ENCODE peak calls at places on chromosomes 2 and 18, in nine cellular contexts. Q is fibroblast of the aortic adventitia, S is H9, Y is choroid plexus epithelial cell, P is fibroblast of pulmonary artery, T is WTC11, C is neural crest cell, V is cardiac fibroblast, H is RWPE1. U is an unnamed sample.
A peak's percentile ranks its signal among the peaks of the same experiment; 100 is the strongest.

GRCh38 chr18:10354241-10354811 is 100.1 kb upstream of the APCDD1 start:
- DNase-seq in Q (no peak), S (no peak), Y (no peak), P (no peak), T (no peak), C (no peak), V (no peak), H (no peak), U (no peak)

GRCh38 chr2:229539628-229540027 is 174.7 kb downstream of the DNER start:
- DNase-seq in Q (no peak), S (no peak), Y (peak; percentile 67), P (no peak), T (no peak), C (no peak), V (peak; percentile 83), H (peak; percentile 13), U (no peak)

GRCh38 chr2:182318466-182319309 is 108.1 kb downstream of the PDE1A start:
- DNase-seq in Q (peak; percentile 39), S (no peak), Y (peak; percentile 50), P (peak; percentile 25), T (no peak), C (no peak), V (peak; percentile 42), H (no peak), U (no peak)

GRCh38 chr2:208363485-208363884 is 43.1 kb upstream of the PTH2R start:
- DNase-seq in Q (peak; percentile 86), S (no peak), Y (peak; percentile 79), P (peak; percentile 66), T (no peak), C (no peak), V (peak; percentile 74), H (peak; percentile 6), U (no peak)

GRCh38 chr2:64288321-64288931 is 144.2 kb upstream of the PELI1 start:
- DNase-seq in Q (peak; percentile 91), S (no peak), Y (peak; percentile 95), P (peak; percentile 96), T (no peak), C (no peak), V (peak; percentile 96), H (no peak), U (no peak)

GRCh38 chr18:6370886-6371635 is 43.6 kb downstream of the L3MBTL4 start:
- DNase-seq in Q (no peak), S (no peak), Y (no peak), P (no peak), T (no peak), C (no peak), V (no peak), H (no peak), U (no peak)

GRCh38 chr2:24272907-24273306 is 87.4 kb downstream of the ITSN2 start:
- DNase-seq in Q (peak; percentile 87), S (no peak), Y (no peak), P (peak; percentile 56), T (no peak), C (no peak), V (no peak), H (no peak), U (no peak)

GRCh38 chr2:220120004-220120403 is 492.6 kb downstream of the SLC4A3 start:
- DNase-seq in Q (no peak), S (no peak), Y (no peak), P (no peak), T (no peak), C (no peak), V (no peak), H (no peak), U (no peak)

GRCh38 chr2:54000524-54000923 is 29.7 kb upstream of the PSME4 start:
- DNase-seq in Q (peak; percentile 20), S (no peak), Y (peak; percentile 31), P (peak; percentile 67), T (no peak), C (no peak), V (peak; percentile 23), H (no peak), U (no peak)

GRCh38 chr2:165469417-165469816 is at the start of gene CSRNP3:
- DNase-seq in Q (peak; percentile 81), S (peak; percentile 86), Y (peak; percentile 92), P (peak; percentile 90), T (peak; percentile 60), C (peak; percentile 41), V (peak; percentile 87), H (peak; percentile 67), U (peak; percentile 72)

GRCh38 chr18:32148185-32148870 is 41.5 kb upstream of the MEP1B start:
- DNase-seq in Q (no peak), S (no peak), Y (no peak), P (no peak), T (no peak), C (no peak), V (no peak), H (no peak), U (no peak)

GRCh38 chr2:149741646-149742045 is 154.1 kb upstream of the MMADHC start:
- DNase-seq in Q (peak; percentile 81), S (no peak), Y (peak; percentile 86), P (peak; percentile 86), T (no peak), C (no peak), V (peak; percentile 92), H (peak; percentile 26), U (no peak)

GRCh38 chr2:207784898-207785297 is 15.2 kb upstream of the FZD5 start:
- DNase-seq in Q (no peak), S (no peak), Y (no peak), P (no peak), T (no peak), C (no peak), V (no peak), H (no peak), U (no peak)

GRCh38 chr2:235935071-235935470 is 233.1 kb downstream of the GBX2 start:
- DNase-seq in Q (no peak), S (peak; percentile 7), Y (no peak), P (no peak), T (no peak), C (no peak), V (no peak), H (no peak), U (peak; percentile 3)

GRCh38 chr2:26086155-26086634 is 52.3 kb downstream of the RAB10 start:
- DNase-seq in Q (peak; percentile 20), S (no peak), Y (peak; percentile 77), P (peak; percentile 44), T (no peak), C (no peak), V (peak; percentile 85), H (no peak), U (no peak)

GRCh38 chr18:2846638-2847340 is at the start of gene EMILIN2:
- DNase-seq in Q (peak; percentile 48), S (peak; percentile 64), Y (peak; percentile 53), P (peak; percentile 38), T (peak; percentile 56), C (peak; percentile 29), V (peak; percentile 35), H (peak; percentile 31), U (peak; percentile 81)

GRCh38 chr2:237297421-237298155 is 116.4 kb downstream of the COL6A3 start:
- DNase-seq in Q (no peak), S (no peak), Y (peak; percentile 70), P (no peak), T (no peak), C (no peak), V (peak; percentile 16), H (no peak), U (no peak)

GRCh38 chr18:11512096-11513030 is 97.0 kb upstream of the SLC35G4 start:
- DNase-seq in Q (peak; percentile 51), S (no peak), Y (peak; percentile 68), P (peak; percentile 27), T (no peak), C (no peak), V (peak; percentile 23), H (peak; percentile 36), U (no peak)

GRCh38 chr2:149613712-149614111 is 26.1 kb upstream of the MMADHC start:
- DNase-seq in Q (peak; percentile 52), S (no peak), Y (peak; percentile 78), P (no peak), T (no peak), C (no peak), V (no peak), H (no peak), U (no peak)

GRCh38 chr2:233865838-233866237 is 2.3 kb downstream of the MSL3B start:
- DNase-seq in Q (no peak), S (peak; percentile 39), Y (no peak), P (no peak), T (peak; percentile 32), C (no peak), V (no peak), H (no peak), U (no peak)
- TF ChIP-seq CTCF in Q (no peak), S (peak; percentile 59), Y (peak; percentile 39), P (peak; percentile 21), T (peak; percentile 29), C (peak; percentile 46), V (peak; percentile 19), H (no peak), U (no peak)

DNA sequence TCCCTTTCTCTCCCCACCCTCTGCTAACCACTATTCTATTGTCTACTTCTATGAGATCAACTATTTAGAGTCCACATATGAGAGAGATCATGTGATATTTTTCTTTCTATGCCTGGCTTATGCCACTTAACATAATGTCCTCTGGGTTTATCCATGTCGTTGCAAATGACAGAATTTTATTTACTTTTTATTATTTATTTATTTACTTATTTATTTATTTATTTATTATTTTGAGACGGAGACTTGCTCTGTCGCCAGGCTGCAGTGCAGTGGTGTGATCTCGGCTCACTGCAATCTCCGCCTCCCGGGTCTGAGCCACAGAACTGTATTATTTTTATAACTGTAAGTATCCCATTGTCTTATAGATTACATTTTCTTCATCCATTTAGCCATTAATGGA is 443.4 kb upstream of the CDH19 start:
- DNase-seq in Q (no peak), S (no peak), Y (no peak), P (no peak), T (no peak), C (no peak), V (no peak), H (no peak), U (no peak)
- TF ChIP-seq CTCF in Q (no peak), S (no peak), Y (no peak), P (no peak), T (no peak), C (no peak), V (no peak), H (no peak), U (no peak)

GRCh38 chr2:158120664-158121063 is 19.0 kb downstream of the UPP2 start:
- DNase-seq in Q (no peak), S (no peak), Y (no peak), P (no peak), T (no peak), C (no peak), V (no peak), H (no peak), U (no peak)
- TF ChIP-seq CTCF in Q (no peak), S (no peak), Y (no peak), P (no peak), T (no peak), C (no peak), V (no peak), H (no peak), U (no peak)

GRCh38 chr2:231929961-231930600 is 3.9 kb upstream of the NPPC start:
- DNase-seq in Q (peak; percentile 9), S (peak; percentile 82), Y (peak; percentile 14), P (no peak), T (peak; percentile 86), C (no peak), V (no peak), H (no peak), U (peak; percentile 62)
- TF ChIP-seq CTCF in Q (peak; percentile 30), S (peak; percentile 89), Y (peak; percentile 54), P (peak; percentile 38), T (peak; percentile 70), C (peak; percentile 46), V (peak; percentile 44), H (no peak), U (no peak)